ENCODE peak calls at places on chromosomes 11 and 22, in nine cellular contexts. I is sciatic nerve, O is NCI-H524, D is posterior vena cava, A is left cardiac atrium, K is left ventricle myocardium inferior, Y is midbrain, T is NCI-H1105, Z is hippocampal formation. N is an unnamed sample.

GRCh38 chr22:37896181-37896592 is 9.9 kb upstream of the MICALL1 start:
- DNase-seq in I (no peak), O (no peak), D (no peak), A (no peak), K (no peak), Y (no peak), T (no peak), Z (no peak), N (no peak)

GRCh38 chr11:78220218-78221157 is 31.8 kb downstream of the USP35 start:
- DNase-seq in I (no peak), O (no peak), D (no peak), A (no peak), K (no peak), Y (no peak), T (no peak), Z (no peak), N (no peak)

GRCh38 chr11:92325416-92325815 is 100.8 kb downstream of the FAT3 start:
- DNase-seq in I (no peak), O (no peak), D (no peak), A (no peak), K (no peak), Y (no peak), T (no peak), Z (no peak), N (no peak)

GRCh38 chr11:64204464-64204989 is 2.0 kb upstream of the FERMT3 start:
- DNase-seq in I (peak), O (peak), D (peak), A (peak), K (peak), Y (peak), T (peak), Z (peak), N (peak)

GRCh38 chr11:6812391-6813005 is 13.0 kb upstream of the OR6A2 start:
- DNase-seq in I (no peak), O (peak), D (no peak), A (no peak), K (no peak), Y (peak), T (peak), Z (no peak), N (no peak)

GRCh38 chr11:65537296-65537597 is 12.4 kb downstream of the SCYL1 start:
- DNase-seq in I (no peak), O (no peak), D (no peak), A (no peak), K (no peak), Y (no peak), T (no peak), Z (no peak), N (no peak)

GRCh38 chr11:71211631-71212030 is 40.7 kb downstream of the SHANK2 start:
- DNase-seq in I (no peak), O (no peak), D (no peak), A (no peak), K (no peak), Y (no peak), T (no peak), Z (no peak), N (no peak)

GRCh38 chr11:71489311-71490043 is 36.5 kb downstream of the NADSYN1 start:
- DNase-seq in I (peak), O (no peak), D (peak), A (no peak), K (no peak), Y (no peak), T (no peak), Z (no peak), N (no peak)

GRCh38 chr11:77993902-77994301 is 566 bp downstream of the INTS4 start:
- DNase-seq in I (no peak), O (no peak), D (no peak), A (no peak), K (no peak), Y (no peak), T (no peak), Z (no peak), N (no peak)

GRCh38 chr22:44213489-44214043 is 32.8 kb downstream of the PARVG start:
- DNase-seq in I (no peak), O (no peak), D (no peak), A (no peak), K (no peak), Y (no peak), T (no peak), Z (no peak), N (no peak)

GRCh38 chr11:43547900-43548381 is 132.6 kb upstream of the HSD17B12 start:
- DNase-seq in I (no peak), O (no peak), D (peak), A (peak), K (peak), Y (no peak), T (peak), Z (no peak), N (no peak)

GRCh38 chr11:59668188-59668949 is 468 bp downstream of the PATL1 start:
- DNase-seq in I (peak), O (peak), D (peak), A (peak), K (peak), Y (peak), T (no peak), Z (no peak), N (peak)

GRCh38 chr22:40240671-40241070 is 62.9 kb downstream of the TNRC6B start:
- DNase-seq in I (no peak), O (no peak), D (no peak), A (no peak), K (no peak), Y (no peak), T (no peak), Z (no peak), N (no peak)

GRCh38 chr11:44651535-44652130 is 75.1 kb upstream of the TSPAN18 start:
- DNase-seq in I (no peak), O (no peak), D (no peak), A (no peak), K (no peak), Y (no peak), T (no peak), Z (no peak), N (no peak)

GRCh38 chr22:45450931-45451651 is 37.6 kb downstream of the RIBC2 start:
- DNase-seq in I (no peak), O (no peak), D (no peak), A (no peak), K (no peak), Y (no peak), T (no peak), Z (no peak), N (no peak)

GRCh38 chr11:61173456-61173855 is 12.2 kb upstream of the VPS37C start:
- DNase-seq in I (peak), O (peak), D (no peak), A (no peak), K (no peak), Y (no peak), T (no peak), Z (no peak), N (no peak)

GRCh38 chr22:47196881-47197701 is 434.6 kb downstream of the TBC1D22A start:
- DNase-seq in I (no peak), O (no peak), D (peak), A (no peak), K (no peak), Y (no peak), T (no peak), Z (no peak), N (no peak)

GRCh38 chr11:120912504-120912903 is 111.4 kb upstream of the TBCEL start:
- DNase-seq in I (no peak), O (peak), D (no peak), A (no peak), K (no peak), Y (peak), T (no peak), Z (no peak), N (no peak)

GRCh38 chr11:117986981-117987495 is 844 bp downstream of the IL10RA start:
- DNase-seq in I (no peak), O (no peak), D (no peak), A (no peak), K (no peak), Y (no peak), T (no peak), Z (no peak), N (no peak)

GRCh38 chr11:70073188-70073817 is 4.8 kb upstream of the ANO1 start:
- DNase-seq in I (no peak), O (no peak), D (peak), A (no peak), K (no peak), Y (no peak), T (no peak), Z (no peak), N (peak)

GRCh38 chr22:37304595-37305343 is 22.5 kb downstream of the CYTH4 start:
- DNase-seq in I (no peak), O (no peak), D (no peak), A (peak), K (no peak), Y (no peak), T (no peak), Z (no peak), N (no peak)

GRCh38 chr11:132683602-132684001 is 848.7 kb downstream of the OPCML start:
- DNase-seq in I (no peak), O (no peak), D (no peak), A (no peak), K (no peak), Y (no peak), T (no peak), Z (no peak), N (no peak)

GRCh38 chr11:122024278-122024677 is 91.7 kb downstream of the BLID start:
- DNase-seq in I (no peak), O (no peak), D (no peak), A (no peak), K (no peak), Y (no peak), T (no peak), Z (no peak), N (no peak)

GRCh38 chr11:115580927-115581680 is 76.9 kb upstream of the CADM1 start:
- DNase-seq in I (peak), O (no peak), D (no peak), A (peak), K (peak), Y (no peak), T (peak), Z (no peak), N (no peak)

GRCh38 chr11:47590026-47590861 is 3.8 kb downstream of the FAM180B start:
- DNase-seq in I (peak), O (no peak), D (no peak), A (no peak), K (no peak), Y (no peak), T (no peak), Z (no peak), N (no peak)

GRCh38 chr22:43152355-43153071 is 1.2 kb downstream of the TSPO start:
- DNase-seq in I (peak), O (no peak), D (peak), A (peak), K (peak), Y (peak), T (no peak), Z (peak), N (peak)

GRCh38 chr11:64688534-64688982 is 34.4 kb downstream of the NRXN2 start:
- DNase-seq in I (peak), O (peak), D (peak), A (peak), K (peak), Y (peak), T (peak), Z (peak), N (peak)

GRCh38 chr22:39589880-39590279 is 19.3 kb downstream of the CACNA1I start:
- DNase-seq in I (no peak), O (no peak), D (no peak), A (no peak), K (no peak), Y (no peak), T (no peak), Z (peak), N (no peak)

GRCh38 chr11:128361451-128362020 is 225.8 kb downstream of the ETS1 start:
- DNase-seq in I (no peak), O (no peak), D (no peak), A (peak), K (no peak), Y (no peak), T (no peak), Z (no peak), N (no peak)

GRCh38 chr22:29244785-29245625 is 22.8 kb downstream of the RHBDD3 start:
- DNase-seq in I (no peak), O (no peak), D (no peak), A (no peak), K (no peak), Y (no peak), T (no peak), Z (no peak), N (no peak)

GRCh38 chr11:65442952-65443351 is 20.4 kb downstream of the NEAT1 start:
- DNase-seq in I (peak), O (no peak), D (peak), A (no peak), K (no peak), Y (no peak), T (no peak), Z (no peak), N (no peak)

GRCh38 chr11:69665669-69666068 is 9.5 kb downstream of the LTO1 start:
- DNase-seq in I (no peak), O (no peak), D (peak), A (no peak), K (no peak), Y (no peak), T (no peak), Z (no peak), N (no peak)

GRCh38 chr22:44406581-44407403 is 91.2 kb downstream of the RTL6 start:
- DNase-seq in I (no peak), O (no peak), D (peak), A (no peak), K (no peak), Y (no peak), T (no peak), Z (no peak), N (peak)

N was measured in aorta.